ENCODE peak calls at places on chromosomes 11 and 22, in four cellular contexts. G is T-helper 2 cell, O is coronary artery, C is osteocyte. F is an unnamed sample.
A peak's percentile ranks its signal among the peaks of the same experiment; 100 is the strongest.

GRCh38 chr11:13885083-13885482 is 77.4 kb upstream of the SPON1 start:
- DNase-seq in G (no peak), O (no peak), C (no peak), F (no peak)

GRCh38 chr11:113705871-113706654 is at the start of gene TMPRSS5:
- DNase-seq in G (no peak), O (no peak), C (no peak), F (no peak)

GRCh38 chr11:129280027-129280811 is 88.1 kb upstream of the ARHGAP32 start:
- DNase-seq in G (no peak), O (no peak), C (no peak), F (no peak)

GRCh38 chr11:15625691-15626090 is 511.0 kb downstream of the INSC start:
- DNase-seq in G (no peak), O (no peak), C (no peak), F (no peak)

GRCh38 chr11:116353517-116353916 is 419.3 kb downstream of the BUD13 start:
- DNase-seq in G (no peak), O (no peak), C (no peak), F (no peak)

GRCh38 chr22:38346506-38346905 is 29.3 kb upstream of the CSNK1E start:
- DNase-seq in G (no peak), O (peak; percentile 21), C (peak; percentile 81), F (no peak)

GRCh38 chr11:65352783-65353182 is 1.8 kb upstream of the TIGD3 start:
- DNase-seq in G (no peak), O (no peak), C (no peak), F (no peak)

GRCh38 chr11:1760351-1761109 is 3.2 kb downstream of the CTSD start:
- DNase-seq in G (no peak), O (peak; percentile 92), C (no peak), F (no peak)

GRCh38 chr11:123122341-123122740 is 60.4 kb upstream of the HSPA8 start:
- DNase-seq in G (no peak), O (no peak), C (no peak), F (no peak)

GRCh38 chr11:67090717-67091116 is 28.3 kb upstream of the KDM2A start:
- DNase-seq in G (no peak), O (no peak), C (no peak), F (no peak)

GRCh38 chr11:128625766-128626165 is 38.4 kb upstream of the ETS1 start:
- DNase-seq in G (no peak), O (no peak), C (no peak), F (no peak)